ENCODE peak calls at places on chromosomes 7 and 10, in nine cellular contexts. One of them, this sample, is unnamed.

GRCh38 chr10:61280303-61280702 is 172.9 kb downstream of the TMEM26 start:
- DNase-seq in tibial nerve: no peak
- DNase-seq in body of pancreas: no peak
- DNase-seq in HCT116: no peak
- DNase-seq in right atrium auricular region: no peak
- DNase-seq in GM23248: peak; percentile 55
- DNase-seq in left ventricle myocardium inferior: no peak
- DNase-seq in fibroblast of lung: peak; percentile 87
- DNase-seq in psoas muscle: no peak
- DNase-seq in this sample: no peak

GRCh38 chr7:67771840-67772605 is 775.4 kb downstream of the TYW1 start:
- DNase-seq in body of pancreas: no peak
- DNase-seq in fibroblast of lung: no peak
- DNase-seq in tibial nerve: no peak
- DNase-seq in psoas muscle: no peak
- DNase-seq in GM23248: no peak
- DNase-seq in right atrium auricular region: no peak
- DNase-seq in left ventricle myocardium inferior: no peak
- DNase-seq in HCT116: no peak
- DNase-seq in this sample: no peak

GRCh38 chr10:49539320-49539885 is 482 bp upstream of the ERCC6 start:
- DNase-seq in GM23248: peak; percentile 69
- DNase-seq in right atrium auricular region: peak; percentile 68
- DNase-seq in fibroblast of lung: peak; percentile 58
- DNase-seq in body of pancreas: peak; percentile 27
- DNase-seq in psoas muscle: peak; percentile 56
- DNase-seq in HCT116: peak; percentile 18
- DNase-seq in left ventricle myocardium inferior: peak; percentile 25
- DNase-seq in tibial nerve: peak; percentile 24
- DNase-seq in this sample: no peak

GRCh38 chr7:139249179-139249822 is 18.3 kb downstream of the UBN2 start:
- DNase-seq in right atrium auricular region: no peak
- DNase-seq in GM23248: no peak
- DNase-seq in psoas muscle: no peak
- DNase-seq in tibial nerve: no peak
- DNase-seq in left ventricle myocardium inferior: no peak
- DNase-seq in body of pancreas: no peak
- DNase-seq in HCT116: no peak
- DNase-seq in fibroblast of lung: no peak
- DNase-seq in this sample: no peak

GRCh38 chr7:92835140-92835850 is 1.1 kb downstream of the CDK6 start:
- DNase-seq in fibroblast of lung: peak; percentile 74
- DNase-seq in GM23248: peak; percentile 88
- DNase-seq in tibial nerve: peak; percentile 49
- DNase-seq in left ventricle myocardium inferior: peak; percentile 49
- DNase-seq in body of pancreas: peak; percentile 78
- DNase-seq in psoas muscle: peak; percentile 60
- DNase-seq in HCT116: peak; percentile 72
- DNase-seq in right atrium auricular region: peak; percentile 61
- DNase-seq in this sample: peak; percentile 4

GRCh38 chr7:82204694-82205093 is 238.9 kb downstream of the CACNA2D1 start:
- DNase-seq in fibroblast of lung: peak; percentile 95
- DNase-seq in body of pancreas: no peak
- DNase-seq in left ventricle myocardium inferior: peak; percentile 37
- DNase-seq in right atrium auricular region: no peak
- DNase-seq in HCT116: no peak
- DNase-seq in psoas muscle: peak; percentile 90
- DNase-seq in tibial nerve: peak; percentile 30
- DNase-seq in GM23248: peak; percentile 76
- DNase-seq in this sample: no peak

GRCh38 chr7:128065872-128066271 is 34.6 kb upstream of the LRRC4 start:
- DNase-seq in GM23248: no peak
- DNase-seq in psoas muscle: no peak
- DNase-seq in right atrium auricular region: no peak
- DNase-seq in left ventricle myocardium inferior: no peak
- DNase-seq in body of pancreas: peak; percentile 27
- DNase-seq in HCT116: no peak
- DNase-seq in tibial nerve: no peak
- DNase-seq in fibroblast of lung: no peak
- DNase-seq in this sample: no peak

GRCh38 chr10:7634142-7634894 is 32.4 kb downstream of the ITIH5 start:
- DNase-seq in GM23248: no peak
- DNase-seq in left ventricle myocardium inferior: no peak
- DNase-seq in fibroblast of lung: no peak
- DNase-seq in tibial nerve: peak; percentile 38
- DNase-seq in HCT116: no peak
- DNase-seq in psoas muscle: peak; percentile 67
- DNase-seq in right atrium auricular region: no peak
- DNase-seq in body of pancreas: peak; percentile 20
- DNase-seq in this sample: no peak

GRCh38 chr7:856444-857095 is 19.8 kb upstream of the GET4 start:
- DNase-seq in HCT116: no peak
- DNase-seq in body of pancreas: no peak
- DNase-seq in right atrium auricular region: no peak
- DNase-seq in left ventricle myocardium inferior: no peak
- DNase-seq in fibroblast of lung: no peak
- DNase-seq in GM23248: no peak
- DNase-seq in psoas muscle: no peak
- DNase-seq in tibial nerve: no peak
- DNase-seq in this sample: no peak

GRCh38 chr7:854118-854775 is 22.0 kb downstream of the SUN1 start:
- DNase-seq in HCT116: no peak
- DNase-seq in GM23248: no peak
- DNase-seq in right atrium auricular region: no peak
- DNase-seq in fibroblast of lung: no peak
- DNase-seq in tibial nerve: no peak
- DNase-seq in body of pancreas: no peak
- DNase-seq in psoas muscle: no peak
- DNase-seq in left ventricle myocardium inferior: no peak
- DNase-seq in this sample: no peak

GRCh38 chr7:853366-854117 is 21.3 kb downstream of the SUN1 start:
- DNase-seq in GM23248: no peak
- DNase-seq in psoas muscle: no peak
- DNase-seq in tibial nerve: no peak
- DNase-seq in left ventricle myocardium inferior: no peak
- DNase-seq in right atrium auricular region: no peak
- DNase-seq in fibroblast of lung: no peak
- DNase-seq in body of pancreas: no peak
- DNase-seq in HCT116: no peak
- DNase-seq in this sample: no peak

GRCh38 chr7:857661-858060 is 18.7 kb upstream of the GET4 start:
- DNase-seq in left ventricle myocardium inferior: no peak
- DNase-seq in tibial nerve: no peak
- DNase-seq in right atrium auricular region: no peak
- DNase-seq in psoas muscle: peak; percentile 68
- DNase-seq in body of pancreas: no peak
- DNase-seq in HCT116: no peak
- DNase-seq in GM23248: no peak
- DNase-seq in fibroblast of lung: no peak
- DNase-seq in this sample: no peak

DNA sequence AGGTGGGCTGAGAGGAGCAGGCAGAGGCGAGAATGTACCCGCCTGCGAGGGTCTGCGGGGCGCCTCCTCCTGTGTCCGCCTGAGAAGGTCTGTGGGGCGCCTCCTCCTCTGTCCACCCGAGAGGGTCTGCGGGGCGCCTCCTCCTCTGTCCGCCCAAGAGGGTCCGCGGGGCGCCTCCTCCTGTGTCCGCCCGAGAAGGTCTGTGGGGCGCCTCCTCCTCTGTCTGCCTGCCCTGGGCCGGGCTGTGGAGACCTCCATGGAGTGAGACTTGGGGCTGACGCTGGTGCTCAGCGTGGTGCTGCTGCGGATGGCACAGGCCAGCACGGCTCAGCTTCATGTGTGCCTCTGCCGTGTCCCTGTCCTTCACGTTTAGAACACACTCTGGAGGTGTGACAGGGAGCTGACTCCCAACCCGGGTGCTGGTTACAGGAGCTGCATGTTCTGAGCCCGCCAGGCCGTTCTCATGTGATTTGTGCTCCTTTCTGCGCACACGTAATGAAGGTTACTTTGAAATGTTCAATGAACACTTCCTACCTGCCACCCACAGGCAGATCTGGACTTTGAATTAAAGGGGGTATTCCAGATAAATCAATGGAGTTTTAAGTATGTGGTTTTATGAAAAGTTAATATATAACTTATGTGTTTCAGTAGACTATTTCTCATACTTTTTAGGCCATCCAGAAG is 20.5 kb upstream of the GET4 start:
- DNase-seq in tibial nerve: no peak
- DNase-seq in left ventricle myocardium inferior: no peak
- DNase-seq in body of pancreas: no peak
- DNase-seq in HCT116: no peak
- DNase-seq in GM23248: no peak
- DNase-seq in psoas muscle: no peak
- DNase-seq in right atrium auricular region: no peak
- DNase-seq in fibroblast of lung: no peak
- DNase-seq in this sample: no peak
- H3K36me3 ChIP-seq in tibial nerve: peaks cover 40% of the 10 kb centered on the region
- H3K36me3 ChIP-seq in left ventricle myocardium inferior: peaks cover 99% of the 10 kb centered on the region
- H3K36me3 ChIP-seq in body of pancreas: peaks cover 36% of the 10 kb centered on the region
- H3K36me3 ChIP-seq in HCT116: peaks cover 62% of the 10 kb centered on the region
- H3K36me3 ChIP-seq in GM23248: peaks cover 28% of the 10 kb centered on the region
- H3K36me3 ChIP-seq in psoas muscle: peaks cover 12% of the 10 kb centered on the region
- H3K36me3 ChIP-seq in right atrium auricular region: peaks cover 87% of the 10 kb centered on the region
- H3K36me3 ChIP-seq in fibroblast of lung: peaks cover 52% of the 10 kb centered on the region
- H3K36me3 ChIP-seq in this sample: peaks cover 86% of the 10 kb centered on the region

GRCh38 chr7:152076324-152076821 is 50.9 kb downstream of the GALNT11 start:
- DNase-seq in right atrium auricular region: no peak
- DNase-seq in left ventricle myocardium inferior: no peak
- DNase-seq in fibroblast of lung: no peak
- DNase-seq in tibial nerve: peak; percentile 22
- DNase-seq in psoas muscle: no peak
- DNase-seq in body of pancreas: peak; percentile 68
- DNase-seq in HCT116: peak; percentile 16
- DNase-seq in GM23248: peak; percentile 3
- DNase-seq in this sample: no peak

GRCh38 chr7:152074673-152075072 is 49.2 kb downstream of the GALNT11 start:
- DNase-seq in HCT116: no peak
- DNase-seq in left ventricle myocardium inferior: no peak
- DNase-seq in body of pancreas: no peak
- DNase-seq in tibial nerve: no peak
- DNase-seq in GM23248: no peak
- DNase-seq in fibroblast of lung: no peak
- DNase-seq in right atrium auricular region: no peak
- DNase-seq in psoas muscle: no peak
- DNase-seq in this sample: no peak

GRCh38 chr7:152072451-152072850 is 47.0 kb downstream of the GALNT11 start:
- DNase-seq in right atrium auricular region: no peak
- DNase-seq in fibroblast of lung: no peak
- DNase-seq in psoas muscle: no peak
- DNase-seq in tibial nerve: no peak
- DNase-seq in GM23248: no peak
- DNase-seq in HCT116: no peak
- DNase-seq in left ventricle myocardium inferior: no peak
- DNase-seq in body of pancreas: no peak
- DNase-seq in this sample: no peak

GRCh38 chr7:152076940-152077933 is 51.8 kb downstream of the GALNT11 start:
- DNase-seq in left ventricle myocardium inferior: peak; percentile 25
- DNase-seq in GM23248: peak; percentile 15
- DNase-seq in body of pancreas: peak; percentile 85
- DNase-seq in right atrium auricular region: no peak
- DNase-seq in HCT116: no peak
- DNase-seq in fibroblast of lung: peak; percentile 22
- DNase-seq in psoas muscle: peak; percentile 71
- DNase-seq in tibial nerve: no peak
- DNase-seq in this sample: no peak

GRCh38 chr7:152073352-152073751 is 47.9 kb downstream of the GALNT11 start:
- DNase-seq in GM23248: no peak
- DNase-seq in body of pancreas: no peak
- DNase-seq in HCT116: no peak
- DNase-seq in tibial nerve: no peak
- DNase-seq in fibroblast of lung: no peak
- DNase-seq in left ventricle myocardium inferior: no peak
- DNase-seq in right atrium auricular region: no peak
- DNase-seq in psoas muscle: no peak
- DNase-seq in this sample: no peak
- H3K9me3 ChIP-seq in GM23248: no peaks in the 10 kb centered on the region
- H3K9me3 ChIP-seq in body of pancreas: no peaks in the 10 kb centered on the region
- H3K9me3 ChIP-seq in HCT116: no peaks in the 10 kb centered on the region
- H3K9me3 ChIP-seq in tibial nerve: no peaks in the 10 kb centered on the region
- H3K9me3 ChIP-seq in fibroblast of lung: no peaks in the 10 kb centered on the region
- H3K9me3 ChIP-seq in left ventricle myocardium inferior: no peaks in the 10 kb centered on the region
- H3K9me3 ChIP-seq in right atrium auricular region: no peaks in the 10 kb centered on the region
- H3K9me3 ChIP-seq in psoas muscle: no peaks in the 10 kb centered on the region
- H3K9me3 ChIP-seq in this sample: no peaks in the 10 kb centered on the region

DNA sequence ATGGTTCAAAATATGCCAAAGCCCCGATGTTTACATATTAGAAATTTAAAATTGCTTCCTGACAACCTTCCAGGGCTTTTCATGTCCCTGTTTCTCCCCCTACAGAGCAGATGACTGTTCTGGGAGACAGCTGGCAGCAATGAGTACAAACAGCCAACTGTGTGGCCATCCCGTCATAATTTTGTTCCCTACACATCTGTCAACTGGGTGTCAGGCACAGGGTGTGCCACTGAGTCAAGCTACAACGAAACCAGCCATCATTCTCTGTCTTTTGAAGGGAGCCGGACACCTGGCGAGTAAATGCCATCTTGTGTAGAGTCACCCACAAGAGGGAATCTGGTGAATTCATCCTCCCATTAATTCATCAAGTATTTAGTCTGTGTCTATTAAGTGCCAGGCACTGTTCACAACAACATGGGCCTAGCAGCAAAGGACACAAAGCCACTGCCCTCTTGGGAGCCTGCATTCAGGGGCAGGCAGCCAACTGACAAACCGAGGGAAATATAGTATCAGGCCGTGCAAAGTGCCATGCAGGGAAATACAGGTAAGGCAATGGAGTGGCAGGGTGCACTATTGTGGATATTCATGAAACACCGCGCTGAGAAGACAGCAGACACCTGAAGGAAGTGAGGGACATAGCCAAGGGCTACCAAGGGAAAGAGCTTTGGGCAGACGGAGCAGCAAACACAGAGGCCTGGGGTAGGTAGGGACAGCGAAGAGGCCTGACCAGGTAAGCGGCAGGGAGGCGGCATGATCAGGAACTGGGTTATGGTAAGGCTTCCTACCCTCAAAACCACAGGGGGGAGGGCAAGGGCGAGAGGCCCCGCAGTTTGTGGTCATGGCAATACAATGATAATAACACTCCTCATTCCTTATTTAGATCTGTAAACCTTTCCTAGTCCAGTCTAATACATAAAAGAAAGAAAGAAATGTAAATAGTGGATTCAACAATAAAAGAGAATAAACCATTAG is 213.6 kb downstream of the FAM107B start:
- DNase-seq in GM23248: no peak
- DNase-seq in body of pancreas: no peak
- DNase-seq in HCT116: no peak
- DNase-seq in tibial nerve: no peak
- DNase-seq in fibroblast of lung: no peak
- DNase-seq in left ventricle myocardium inferior: no peak
- DNase-seq in right atrium auricular region: no peak
- DNase-seq in psoas muscle: no peak
- DNase-seq in this sample: no peak
- H3K27ac ChIP-seq in GM23248: no peak overlapping the region
- H3K27ac ChIP-seq in body of pancreas: peak overlapping the region; percentile 30
- H3K27ac ChIP-seq in HCT116: no peak overlapping the region
- H3K27ac ChIP-seq in tibial nerve: no peak overlapping the region
- H3K27ac ChIP-seq in fibroblast of lung: no peak overlapping the region
- H3K27ac ChIP-seq in left ventricle myocardium inferior: no peak overlapping the region
- H3K27ac ChIP-seq in right atrium auricular region: no peak overlapping the region
- H3K27ac ChIP-seq in psoas muscle: no peak overlapping the region
- H3K27ac ChIP-seq in this sample: no peak overlapping the region

DNA sequence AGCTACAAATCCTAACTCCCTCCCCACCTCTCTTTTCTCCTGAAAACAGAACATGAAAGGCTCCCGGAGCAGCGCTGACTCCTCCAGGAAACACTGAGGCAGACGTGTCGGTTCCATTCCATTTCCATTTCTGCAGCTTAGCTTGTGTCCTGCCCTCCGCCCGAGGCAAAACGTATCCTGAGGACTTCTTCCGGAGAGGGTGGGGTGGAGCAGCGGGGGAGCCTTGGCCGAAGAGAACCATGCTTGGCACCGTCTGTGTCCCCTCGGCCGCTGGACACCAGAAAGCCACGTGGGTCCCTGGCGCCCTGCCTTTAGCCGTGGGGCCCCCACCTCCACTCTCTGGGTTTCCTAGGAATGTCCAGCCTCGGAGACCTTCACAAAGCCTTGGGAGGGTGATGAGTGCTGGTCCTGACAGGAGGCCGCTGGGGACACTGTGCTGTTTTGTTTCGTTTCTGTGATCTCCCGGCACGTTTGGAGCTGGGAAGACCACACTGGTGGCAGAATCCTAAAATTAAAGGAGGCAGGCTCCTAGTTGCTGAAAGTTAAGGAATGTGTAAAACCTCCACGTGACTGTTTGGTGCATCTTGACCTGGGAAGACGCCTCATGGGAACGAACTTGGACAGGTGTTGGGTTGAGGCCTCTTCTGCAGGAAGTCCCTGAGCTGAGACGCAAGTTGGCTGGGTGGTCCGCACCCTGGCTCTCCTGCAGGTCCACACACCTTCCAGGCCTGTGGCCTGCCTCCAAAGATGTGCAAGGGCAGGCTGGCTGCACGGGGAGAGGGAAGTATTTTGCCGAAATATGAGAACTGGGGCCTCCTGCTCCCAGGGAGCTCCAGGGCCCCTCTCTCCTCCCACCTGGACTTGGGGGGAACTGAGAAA is 30.4 kb downstream of the PFKFB3 start:
- DNase-seq in HCT116: no peak
- DNase-seq in right atrium auricular region: no peak
- DNase-seq in psoas muscle: no peak
- DNase-seq in body of pancreas: no peak
- DNase-seq in left ventricle myocardium inferior: no peak
- DNase-seq in GM23248: no peak
- DNase-seq in tibial nerve: no peak
- DNase-seq in fibroblast of lung: no peak
- DNase-seq in this sample: no peak
- H3K36me3 ChIP-seq in HCT116: peaks cover 8% of the 10 kb centered on the region
- H3K36me3 ChIP-seq in right atrium auricular region: peaks cover 54% of the 10 kb centered on the region
- H3K36me3 ChIP-seq in psoas muscle: peaks cover 8% of the 10 kb centered on the region
- H3K36me3 ChIP-seq in body of pancreas: peaks cover 25% of the 10 kb centered on the region
- H3K36me3 ChIP-seq in left ventricle myocardium inferior: peaks cover 88% of the 10 kb centered on the region
- H3K36me3 ChIP-seq in GM23248: peaks cover 8% of the 10 kb centered on the region
- H3K36me3 ChIP-seq in tibial nerve: peaks cover 7% of the 10 kb centered on the region
- H3K36me3 ChIP-seq in fibroblast of lung: peaks cover 17% of the 10 kb centered on the region
- H3K36me3 ChIP-seq in this sample: peaks cover 81% of the 10 kb centered on the region

This sample was measured in thoracic aorta.